ENCODE peak calls at places on chromosomes 3 and 15, in six cellular contexts. One of them, this sample, is unnamed.

GRCh38 chr3:8576841-8577553 is 67.6 kb downstream of the SSUH2 start:
- DNase-seq in ELF-1: no peak
- DNase-seq in heart left ventricle: no peak
- DNase-seq in cardiac muscle cell: peak
- DNase-seq in GM12865: no peak
- DNase-seq in stromal cell of bone marrow: no peak
- DNase-seq in this sample: no peak

GRCh38 chr15:68541743-68542142 is 37.0 kb upstream of the CORO2B start:
- DNase-seq in cardiac muscle cell: no peak
- DNase-seq in GM12865: no peak
- DNase-seq in heart left ventricle: no peak
- DNase-seq in ELF-1: no peak
- DNase-seq in stromal cell of bone marrow: no peak
- DNase-seq in this sample: no peak

GRCh38 chr3:152444029-152444641 is 175.4 kb downstream of the MBNL1 start:
- DNase-seq in stromal cell of bone marrow: peak
- DNase-seq in heart left ventricle: no peak
- DNase-seq in GM12865: peak
- DNase-seq in cardiac muscle cell: peak
- DNase-seq in ELF-1: no peak
- DNase-seq in this sample: peak

GRCh38 chr3:10189557-10190374 is 25.0 kb downstream of the IRAK2 start:
- DNase-seq in cardiac muscle cell: peak
- DNase-seq in stromal cell of bone marrow: peak
- DNase-seq in heart left ventricle: peak
- DNase-seq in ELF-1: no peak
- DNase-seq in GM12865: peak
- DNase-seq in this sample: no peak

GRCh38 chr3:125125822-125126245 is 70.0 kb upstream of the HEG1 start:
- DNase-seq in GM12865: no peak
- DNase-seq in stromal cell of bone marrow: peak
- DNase-seq in heart left ventricle: no peak
- DNase-seq in cardiac muscle cell: peak
- DNase-seq in ELF-1: peak
- DNase-seq in this sample: no peak

GRCh38 chr3:24683511-24684384 is 189.1 kb upstream of the THRB start:
- DNase-seq in cardiac muscle cell: peak
- DNase-seq in stromal cell of bone marrow: peak
- DNase-seq in GM12865: peak
- DNase-seq in heart left ventricle: no peak
- DNase-seq in ELF-1: no peak
- DNase-seq in this sample: peak

GRCh38 chr3:32960404-32961160 is 9.1 kb downstream of the CCR4 start:
- DNase-seq in stromal cell of bone marrow: no peak
- DNase-seq in cardiac muscle cell: no peak
- DNase-seq in GM12865: peak
- DNase-seq in heart left ventricle: no peak
- DNase-seq in ELF-1: no peak
- DNase-seq in this sample: no peak

GRCh38 chr3:79809106-79809505 is 41.3 kb upstream of the ROBO1 start:
- DNase-seq in GM12865: no peak
- DNase-seq in cardiac muscle cell: no peak
- DNase-seq in stromal cell of bone marrow: no peak
- DNase-seq in ELF-1: no peak
- DNase-seq in heart left ventricle: no peak
- DNase-seq in this sample: no peak

GRCh38 chr15:45179221-45179985 is 8.4 kb downstream of the SHF start:
- DNase-seq in cardiac muscle cell: no peak
- DNase-seq in stromal cell of bone marrow: no peak
- DNase-seq in GM12865: peak
- DNase-seq in heart left ventricle: no peak
- DNase-seq in ELF-1: peak
- DNase-seq in this sample: peak

GRCh38 chr3:169980055-169980454 is 13.4 kb downstream of the SEC62 start:
- DNase-seq in heart left ventricle: no peak
- DNase-seq in ELF-1: no peak
- DNase-seq in cardiac muscle cell: peak
- DNase-seq in stromal cell of bone marrow: no peak
- DNase-seq in GM12865: no peak
- DNase-seq in this sample: no peak

GRCh38 chr15:77107531-77108355 is 36.8 kb upstream of the TSPAN3 start:
- DNase-seq in cardiac muscle cell: peak
- DNase-seq in ELF-1: peak
- DNase-seq in GM12865: peak
- DNase-seq in stromal cell of bone marrow: no peak
- DNase-seq in heart left ventricle: peak
- DNase-seq in this sample: peak

GRCh38 chr3:138364356-138365252 is 16.2 kb downstream of the MRAS start:
- DNase-seq in ELF-1: no peak
- DNase-seq in heart left ventricle: no peak
- DNase-seq in stromal cell of bone marrow: no peak
- DNase-seq in GM12865: no peak
- DNase-seq in cardiac muscle cell: no peak
- DNase-seq in this sample: no peak

GRCh38 chr3:70821602-70822001 is 509.2 kb upstream of the MDFIC2 start:
- DNase-seq in cardiac muscle cell: no peak
- DNase-seq in ELF-1: no peak
- DNase-seq in GM12865: no peak
- DNase-seq in heart left ventricle: no peak
- DNase-seq in stromal cell of bone marrow: no peak
- DNase-seq in this sample: no peak

GRCh38 chr15:62758126-62758951 is 284.2 kb upstream of the TPM1 start:
- DNase-seq in heart left ventricle: no peak
- DNase-seq in GM12865: no peak
- DNase-seq in ELF-1: peak
- DNase-seq in cardiac muscle cell: peak
- DNase-seq in stromal cell of bone marrow: peak
- DNase-seq in this sample: no peak

GRCh38 chr3:27658741-27659140 is 63.4 kb downstream of the EOMES start:
- DNase-seq in ELF-1: no peak
- DNase-seq in stromal cell of bone marrow: no peak
- DNase-seq in GM12865: no peak
- DNase-seq in heart left ventricle: no peak
- DNase-seq in cardiac muscle cell: no peak
- DNase-seq in this sample: no peak

GRCh38 chr3:81716870-81717509 is 44.5 kb downstream of the GBE1 start:
- DNase-seq in stromal cell of bone marrow: peak
- DNase-seq in cardiac muscle cell: peak
- DNase-seq in GM12865: no peak
- DNase-seq in heart left ventricle: peak
- DNase-seq in ELF-1: no peak
- DNase-seq in this sample: peak

GRCh38 chr3:46829699-46830208 is 33.5 kb downstream of the MYL3 start:
- DNase-seq in cardiac muscle cell: no peak
- DNase-seq in stromal cell of bone marrow: no peak
- DNase-seq in heart left ventricle: no peak
- DNase-seq in ELF-1: no peak
- DNase-seq in GM12865: peak
- DNase-seq in this sample: no peak

GRCh38 chr3:147007736-147008245 is 398.6 kb downstream of the ZIC4 start:
- DNase-seq in heart left ventricle: no peak
- DNase-seq in GM12865: no peak
- DNase-seq in ELF-1: no peak
- DNase-seq in cardiac muscle cell: no peak
- DNase-seq in stromal cell of bone marrow: peak
- DNase-seq in this sample: no peak

GRCh38 chr15:98226578-98226977 is 266.1 kb downstream of the ARRDC4 start:
- DNase-seq in cardiac muscle cell: no peak
- DNase-seq in ELF-1: no peak
- DNase-seq in heart left ventricle: no peak
- DNase-seq in GM12865: no peak
- DNase-seq in stromal cell of bone marrow: no peak
- DNase-seq in this sample: no peak

GRCh38 chr15:57248074-57248473 is 128.2 kb upstream of the CGNL1 start:
- DNase-seq in ELF-1: no peak
- DNase-seq in heart left ventricle: no peak
- DNase-seq in cardiac muscle cell: no peak
- DNase-seq in GM12865: no peak
- DNase-seq in stromal cell of bone marrow: no peak
- DNase-seq in this sample: no peak

GRCh38 chr15:39860200-39860599 is 59.9 kb downstream of the GPR176 start:
- DNase-seq in GM12865: no peak
- DNase-seq in stromal cell of bone marrow: no peak
- DNase-seq in cardiac muscle cell: no peak
- DNase-seq in ELF-1: no peak
- DNase-seq in heart left ventricle: no peak
- DNase-seq in this sample: no peak

GRCh38 chr3:133478624-133479023 is 78.8 kb downstream of the BFSP2 start:
- DNase-seq in GM12865: no peak
- DNase-seq in stromal cell of bone marrow: no peak
- DNase-seq in cardiac muscle cell: no peak
- DNase-seq in heart left ventricle: no peak
- DNase-seq in ELF-1: no peak
- DNase-seq in this sample: no peak

This sample was measured in HEK293T.